ENCODE peak calls at places on chromosomes 11 and 22, in ten cellular contexts. N is upper lobe of right lung; R is stomach; S is H54; H is chondrocyte; E is choroid plexus epithelial cell; J is cardiac muscle cell; Y is left colon; L is fibroblast of mammary gland; V is CD8-positive, alpha-beta memory T cell. C is an unnamed sample.

GRCh38 chr22:38068641-38069371 is 11.6 kb downstream of the PICK1 start:
- DNase-seq in N (no peak), R (no peak), S (no peak), H (no peak), E (no peak), J (no peak), Y (no peak), L (no peak), V (no peak), C (no peak)

GRCh38 chr22:36584666-36585065 is 55.7 kb upstream of the EIF3D start:
- DNase-seq in N (no peak), R (no peak), S (no peak), H (peak), E (no peak), J (no peak), Y (peak), L (no peak), V (no peak), C (no peak)

GRCh38 chr11:75445315-75445953 is 12.4 kb upstream of the KLHL35 start:
- DNase-seq in N (peak), R (peak), S (peak), H (no peak), E (peak), J (peak), Y (no peak), L (peak), V (peak), C (peak)

GRCh38 chr11:112481893-112482292 is 221.2 kb upstream of the PLET1 start:
- DNase-seq in N (no peak), R (no peak), S (no peak), H (no peak), E (no peak), J (no peak), Y (no peak), L (no peak), V (no peak), C (no peak)

GRCh38 chr11:61551630-61552029 is 29.2 kb downstream of the SYT7 start:
- DNase-seq in N (no peak), R (peak), S (peak), H (no peak), E (peak), J (no peak), Y (no peak), L (peak), V (no peak), C (no peak)

GRCh38 chr22:48715511-48715910 is 1112.2 kb downstream of the BRD1 start:
- DNase-seq in N (peak), R (no peak), S (no peak), H (peak), E (no peak), J (no peak), Y (no peak), L (no peak), V (no peak), C (no peak)

GRCh38 chr11:29616611-29617010 is 400.2 kb downstream of the KCNA4 start:
- DNase-seq in N (no peak), R (no peak), S (no peak), H (no peak), E (peak), J (no peak), Y (no peak), L (peak), V (no peak), C (no peak)

GRCh38 chr11:91788764-91789163 is 435.9 kb upstream of the FAT3 start:
- DNase-seq in N (no peak), R (no peak), S (no peak), H (no peak), E (no peak), J (no peak), Y (no peak), L (no peak), V (no peak), C (no peak)

GRCh38 chr22:48593551-48593950 is 1234.1 kb downstream of the BRD1 start:
- DNase-seq in N (no peak), R (no peak), S (no peak), H (no peak), E (no peak), J (no peak), Y (no peak), L (no peak), V (no peak), C (no peak)

GRCh38 chr22:42820075-42820763 is 36.9 kb downstream of the ARFGAP3 start:
- DNase-seq in N (no peak), R (no peak), S (peak), H (no peak), E (peak), J (peak), Y (no peak), L (peak), V (peak), C (no peak)

GRCh38 chr11:7072401-7073028 is 16.3 kb upstream of the RBMXL2 start:
- DNase-seq in N (no peak), R (no peak), S (no peak), H (no peak), E (no peak), J (no peak), Y (no peak), L (no peak), V (no peak), C (no peak)

GRCh38 chr11:61971177-61972111 is 4.0 kb upstream of the FTH1 start:
- DNase-seq in N (peak), R (peak), S (peak), H (peak), E (peak), J (peak), Y (peak), L (peak), V (peak), C (peak)

GRCh38 chr11:1156506-1157340 is 1.0 kb upstream of the MUC5AC start:
- DNase-seq in N (peak), R (no peak), S (no peak), H (peak), E (no peak), J (no peak), Y (peak), L (no peak), V (no peak), C (no peak)

GRCh38 chr22:23088199-23088604 is 17.9 kb downstream of the GNAZ start:
- DNase-seq in N (no peak), R (peak), S (no peak), H (no peak), E (no peak), J (no peak), Y (no peak), L (no peak), V (no peak), C (no peak)

GRCh38 chr11:128757886-128758612 is 64.2 kb downstream of the FLI1 start:
- DNase-seq in N (no peak), R (no peak), S (no peak), H (no peak), E (no peak), J (no peak), Y (peak), L (no peak), V (no peak), C (no peak)

GRCh38 chr11:23181022-23181807 is 320.9 kb upstream of the CCDC179 start:
- DNase-seq in N (no peak), R (no peak), S (no peak), H (no peak), E (no peak), J (no peak), Y (no peak), L (no peak), V (no peak), C (no peak)

GRCh38 chr11:83007909-83008580 is 63.7 kb downstream of the RAB30 start:
- DNase-seq in N (peak), R (peak), S (no peak), H (no peak), E (peak), J (peak), Y (peak), L (no peak), V (no peak), C (peak)

C was measured in neural crest cell.